ENCODE peak calls at places on chromosome X, in eight cellular contexts. F, Q, R, Z, C, U, O and L are unnamed samples.

GRCh38 chrX:104568304-104568915 is 2.4 kb downstream of the IL1RAPL2 start:
- DNase-seq in F (no peak), Q (no peak), R (no peak), Z (no peak), C (no peak), U (no peak), O (no peak), L (no peak)

GRCh38 chrX:68588653-68589371 is 58.7 kb upstream of the STARD8 start:
- DNase-seq in F (no peak), Q (no peak), R (no peak), Z (no peak), C (no peak), U (no peak), O (no peak), L (no peak)

GRCh38 chrX:48030237-48030636 is 23.4 kb downstream of the SPACA5 start:
- DNase-seq in F (no peak), Q (no peak), R (no peak), Z (no peak), C (no peak), U (no peak), O (no peak), L (no peak)

GRCh38 chrX:101362757-101363156 is 14.2 kb upstream of the TIMM8A start:
- DNase-seq in F (no peak), Q (no peak), R (no peak), Z (no peak), C (no peak), U (no peak), O (no peak), L (no peak)

GRCh38 chrX:102042706-102043325 is 82.7 kb upstream of the TCEAL2 start:
- DNase-seq in F (no peak), Q (no peak), R (no peak), Z (no peak), C (no peak), U (no peak), O (no peak), L (no peak)

GRCh38 chrX:21658746-21659145 is 616 bp upstream of the KLHL34 start:
- DNase-seq in F (no peak), Q (no peak), R (no peak), Z (no peak), C (no peak), U (no peak), O (no peak), L (no peak)

GRCh38 chrX:30525732-30526131 is 51.8 kb downstream of the TASL start:
- DNase-seq in F (no peak), Q (no peak), R (no peak), Z (no peak), C (no peak), U (no peak), O (no peak), L (no peak)

GRCh38 chrX:150164971-150165605 is 198.0 kb upstream of the MAMLD1 start:
- DNase-seq in F (no peak), Q (no peak), R (no peak), Z (no peak), C (no peak), U (no peak), O (no peak), L (no peak)

GRCh38 chrX:118226060-118226428 is 109.4 kb upstream of the KLHL13 start:
- DNase-seq in F (no peak), Q (no peak), R (no peak), Z (peak; percentile 26), C (no peak), U (no peak), O (no peak), L (no peak)

GRCh38 chrX:48761674-48762471 is at the start of gene GLOD5:
- DNase-seq in F (peak; percentile 72), Q (no peak), R (peak; percentile 74), Z (peak; percentile 72), C (peak; percentile 81), U (no peak), O (no peak), L (peak; percentile 4)

GRCh38 chrX:13005671-13006473 is 31.0 kb downstream of the TMSB4X start:
- DNase-seq in F (no peak), Q (no peak), R (peak; percentile 54), Z (no peak), C (no peak), U (no peak), O (no peak), L (no peak)

GRCh38 chrX:68823413-68824151 is 5.2 kb upstream of the EFNB1 start:
- DNase-seq in F (no peak), Q (no peak), R (no peak), Z (no peak), C (no peak), U (no peak), O (no peak), L (peak; percentile 13)

GRCh38 chrX:20499763-20500162 is 233.1 kb upstream of the RPS6KA3 start:
- DNase-seq in F (no peak), Q (no peak), R (no peak), Z (no peak), C (no peak), U (no peak), O (no peak), L (peak; percentile 11)

GRCh38 chrX:151896734-151897474 is 15.8 kb upstream of the MAGEA4 start:
- DNase-seq in F (no peak), Q (no peak), R (no peak), Z (no peak), C (no peak), U (no peak), O (no peak), L (no peak)

GRCh38 chrX:150525061-150525919 is 43.1 kb upstream of the MTM1 start:
- DNase-seq in F (no peak), Q (no peak), R (peak; percentile 54), Z (no peak), C (no peak), U (no peak), O (peak; percentile 56), L (peak; percentile 21)

GRCh38 chrX:318068-318738 is 393 bp downstream of the GTPBP6 start:
- DNase-seq in F (peak; percentile 99), Q (peak; percentile 99), R (peak; percentile 99), Z (peak; percentile 100), C (peak; percentile 98), U (peak; percentile 99), O (peak; percentile 95), L (peak; percentile 98)

GRCh38 chrX:149628280-149628679 is 3.3 kb downstream of the TMEM185A start:
- DNase-seq in F (no peak), Q (no peak), R (no peak), Z (no peak), C (no peak), U (no peak), O (no peak), L (no peak)

GRCh38 chrX:134210465-134210864 is 26.5 kb upstream of the CCDC160 start:
- DNase-seq in F (no peak), Q (no peak), R (no peak), Z (no peak), C (no peak), U (no peak), O (no peak), L (no peak)

GRCh38 chrX:16807548-16807947 is 21.3 kb downstream of the TXLNG start:
- DNase-seq in F (no peak), Q (no peak), R (no peak), Z (peak; percentile 61), C (no peak), U (no peak), O (no peak), L (peak; percentile 43)

GRCh38 chrX:81377329-81377728 is 175.4 kb downstream of the SH3BGRL start:
- DNase-seq in F (no peak), Q (peak; percentile 8), R (no peak), Z (peak; percentile 16), C (no peak), U (peak; percentile 8), O (no peak), L (no peak)

GRCh38 chrX:37420179-37420578 is 71.0 kb downstream of the PRRG1 start:
- DNase-seq in F (no peak), Q (no peak), R (no peak), Z (no peak), C (no peak), U (no peak), O (no peak), L (no peak)

DNA sequence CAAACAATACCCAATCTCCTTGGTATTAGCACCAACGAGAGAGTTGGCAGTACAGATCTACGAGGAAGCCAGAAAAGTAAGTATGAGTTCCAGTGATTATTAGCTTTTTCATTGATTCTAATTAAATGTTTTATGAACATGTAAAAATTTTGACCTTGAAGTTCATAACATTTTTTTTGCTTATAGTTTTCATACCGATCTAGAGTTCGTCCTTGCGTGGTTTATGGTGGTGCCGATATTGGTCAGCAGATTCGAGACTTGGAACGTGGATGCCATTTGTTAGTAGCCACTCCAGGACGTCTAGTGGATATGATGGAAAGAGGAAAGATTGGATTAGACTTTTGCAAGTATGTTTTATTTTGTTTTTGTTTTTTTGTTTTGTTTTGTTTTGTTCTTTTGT is 10.1 kb downstream of the DDX3X start:
- DNase-seq in F (no peak), Q (no peak), R (no peak), Z (no peak), C (no peak), U (no peak), O (no peak), L (no peak)
- H3K36me3 ChIP-seq in F (peaks cover 96% of the 10 kb centered on the region), Q (peaks cover 72% of the 10 kb centered on the region), R (peaks cover 57% of the 10 kb centered on the region), Z (peaks cover 5% of the 10 kb centered on the region), C (peaks cover 96% of the 10 kb centered on the region), U (peaks cover 17% of the 10 kb centered on the region), O (no peaks in the 10 kb centered on the region), L (peaks cover 63% of the 10 kb centered on the region)

GRCh38 chrX:107725761-107726555 is 49.6 kb downstream of the TSC22D3 start:
- DNase-seq in F (no peak), Q (no peak), R (no peak), Z (no peak), C (no peak), U (no peak), O (no peak), L (no peak)
- H3K4me1 ChIP-seq in F (peaks cover 54% of the 10 kb centered on the region), Q (no peaks in the 10 kb centered on the region), R (peaks cover 53% of the 10 kb centered on the region), Z (peaks cover 97% of the 10 kb centered on the region), C (peaks cover 27% of the 10 kb centered on the region), U (peaks cover 4% of the 10 kb centered on the region), O (peaks cover 31% of the 10 kb centered on the region), L (peaks cover 5% of the 10 kb centered on the region)

GRCh38 chrX:148499638-148500427 is 584 bp upstream of the AFF2 start:
- DNase-seq in F (peak; percentile 32), Q (no peak), R (no peak), Z (no peak), C (no peak), U (no peak), O (no peak), L (no peak)
- H3K4me3 ChIP-seq in F (peak overlapping the region; percentile 33), Q (no peak overlapping the region), R (peak overlapping the region; percentile 53), Z (no peak overlapping the region), C (peak overlapping the region; percentile 23), U (no peak overlapping the region), O (no peak overlapping the region), L (no peak overlapping the region)

DNA sequence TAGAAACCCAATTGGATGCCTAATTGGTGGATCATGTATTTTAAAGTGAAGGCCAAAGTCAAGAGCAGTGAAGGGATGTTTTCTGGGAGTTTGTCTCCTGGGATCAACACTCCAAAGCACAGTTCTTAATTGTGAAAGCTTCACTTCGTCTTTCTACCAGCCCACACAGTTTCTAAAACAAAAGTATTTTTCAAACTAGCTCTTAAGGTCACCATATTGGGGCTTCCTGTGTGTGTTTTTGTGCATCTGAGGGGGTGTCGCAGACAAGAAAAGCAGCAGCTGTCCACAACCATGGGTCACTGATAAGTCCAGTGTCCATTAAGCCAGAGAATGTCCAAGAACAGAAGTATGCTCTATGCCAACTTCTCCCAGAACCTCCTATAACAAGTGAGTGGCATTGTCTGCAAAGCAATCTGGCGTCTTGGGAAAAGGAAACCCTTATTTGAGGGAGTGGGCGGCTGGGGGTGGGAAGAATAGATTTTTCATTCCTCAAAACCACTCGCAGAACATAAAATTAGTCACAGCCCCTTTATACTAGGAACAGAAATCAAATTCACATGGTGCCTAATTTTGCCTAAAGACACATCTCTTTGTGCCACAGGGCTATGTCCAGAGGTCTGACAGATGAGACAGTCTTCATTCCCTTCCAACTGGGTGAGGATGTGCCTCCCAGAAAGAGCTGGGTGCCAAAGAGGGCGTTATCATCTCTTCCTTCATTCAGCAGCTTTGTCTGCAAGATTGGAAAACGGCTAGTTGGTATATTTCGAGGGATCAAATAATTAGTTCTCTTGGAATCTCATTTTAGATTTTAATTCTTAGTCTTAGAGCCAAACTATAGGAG is 610.4 kb downstream of the BCOR start:
- DNase-seq in F (no peak), Q (no peak), R (no peak), Z (no peak), C (no peak), U (no peak), O (no peak), L (no peak)
- H3K36me3 ChIP-seq in F (no peaks in the 10 kb centered on the region), Q (no peaks in the 10 kb centered on the region), R (no peaks in the 10 kb centered on the region), Z (no peaks in the 10 kb centered on the region), C (no peaks in the 10 kb centered on the region), U (no peaks in the 10 kb centered on the region), O (no peaks in the 10 kb centered on the region), L (no peaks in the 10 kb centered on the region)